ENCODE peak calls at places on chromosomes 16 and 17, in four cellular contexts. One of them, this sample, is unnamed. For H3K4me1, the result is how much of the 10 kb centered on the place peaks cover.

GRCh38 chr16:53043986-53044571 is 8.6 kb downstream of the CHD9NB start:
- DNase-seq in body of pancreas: peak
- DNase-seq in K562: no peak
- DNase-seq in transverse colon: peak
- DNase-seq in this sample: no peak

GRCh38 chr17:70230883-70231282 is 61.6 kb downstream of the KCNJ2 start:
- DNase-seq in body of pancreas: no peak
- DNase-seq in K562: no peak
- DNase-seq in transverse colon: no peak
- DNase-seq in this sample: no peak

GRCh38 chr17:67105213-67105612 is 60.9 kb downstream of the CACNG1 start:
- DNase-seq in body of pancreas: no peak
- DNase-seq in K562: no peak
- DNase-seq in transverse colon: no peak
- DNase-seq in this sample: peak

GRCh38 chr16:10511829-10512228 is 68.6 kb downstream of the EMP2 start:
- DNase-seq in body of pancreas: no peak
- DNase-seq in K562: no peak
- DNase-seq in transverse colon: no peak
- DNase-seq in this sample: no peak

GRCh38 chr16:56279132-56279531 is 87.8 kb downstream of the GNAO1 start:
- DNase-seq in body of pancreas: no peak
- DNase-seq in K562: peak
- DNase-seq in transverse colon: peak
- DNase-seq in this sample: no peak

GRCh38 chr16:7456221-7456620 is 123.6 kb downstream of the RBFOX1 start:
- DNase-seq in body of pancreas: no peak
- DNase-seq in K562: no peak
- DNase-seq in transverse colon: no peak
- DNase-seq in this sample: no peak

GRCh38 chr17:44200478-44201155 is 933 bp upstream of the ATXN7L3 start:
- DNase-seq in body of pancreas: no peak
- DNase-seq in K562: no peak
- DNase-seq in transverse colon: peak
- DNase-seq in this sample: peak

GRCh38 chr16:84334058-84334457 is 34.3 kb upstream of the ATP2C2 start:
- DNase-seq in body of pancreas: no peak
- DNase-seq in K562: no peak
- DNase-seq in transverse colon: peak
- DNase-seq in this sample: no peak

GRCh38 chr16:3640632-3641501 is 13.6 kb upstream of the DNASE1 start:
- DNase-seq in body of pancreas: no peak
- DNase-seq in K562: peak
- DNase-seq in transverse colon: no peak
- DNase-seq in this sample: no peak

GRCh38 chr17:58316260-58316960 is 12.2 kb downstream of the TSPOAP1 start:
- DNase-seq in body of pancreas: no peak
- DNase-seq in K562: no peak
- DNase-seq in transverse colon: no peak
- DNase-seq in this sample: no peak

GRCh38 chr17:57649731-57650484 is 95.2 kb downstream of the CCDC182 start:
- DNase-seq in body of pancreas: no peak
- DNase-seq in K562: no peak
- DNase-seq in transverse colon: no peak
- DNase-seq in this sample: no peak

GRCh38 chr17:55601874-55602364 is 90.7 kb upstream of the SMIM36 start:
- DNase-seq in body of pancreas: no peak
- DNase-seq in K562: peak
- DNase-seq in transverse colon: no peak
- DNase-seq in this sample: peak

GRCh38 chr16:70725912-70726828 is 40.3 kb upstream of the MTSS2 start:
- DNase-seq in body of pancreas: peak
- DNase-seq in K562: peak
- DNase-seq in transverse colon: peak
- DNase-seq in this sample: peak

GRCh38 chr16:5928476-5929055 is 831.0 kb upstream of the EEF2KMT start:
- DNase-seq in body of pancreas: no peak
- DNase-seq in K562: no peak
- DNase-seq in transverse colon: no peak
- DNase-seq in this sample: no peak

GRCh38 chr16:15879255-15879804 is 9.1 kb downstream of the CEP20 start:
- DNase-seq in body of pancreas: no peak
- DNase-seq in K562: peak
- DNase-seq in transverse colon: no peak
- DNase-seq in this sample: peak

GRCh38 chr17:62852195-62852594 is 44.1 kb upstream of the MARCHF10 start:
- DNase-seq in body of pancreas: no peak
- DNase-seq in K562: no peak
- DNase-seq in transverse colon: no peak
- DNase-seq in this sample: no peak

DNA sequence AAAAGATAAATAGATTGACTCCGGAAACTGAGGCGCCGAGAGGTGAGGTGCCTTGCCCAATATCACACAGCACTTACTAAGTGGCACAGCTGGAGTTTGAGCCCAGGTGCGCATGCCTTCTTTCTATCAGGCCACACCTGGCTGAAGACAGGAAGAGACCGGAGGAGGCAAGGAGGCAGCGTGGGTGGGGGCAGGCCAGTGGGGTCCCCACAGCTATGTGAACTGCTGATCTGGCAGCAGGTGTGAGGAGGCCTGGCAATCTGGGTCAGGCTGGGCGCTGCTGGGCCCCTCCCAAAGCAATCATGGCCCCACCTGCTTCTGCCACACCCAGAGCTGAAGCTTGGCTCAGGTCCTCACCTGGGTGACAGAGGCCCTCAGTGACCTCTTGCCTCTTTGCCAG is 1.9 kb upstream of the GDPD3 start:
- DNase-seq in body of pancreas: no peak
- DNase-seq in K562: no peak
- DNase-seq in transverse colon: peak
- DNase-seq in this sample: no peak
- TF ChIP-seq CTCF in body of pancreas: no peak
- TF ChIP-seq CTCF in K562: no peak
- TF ChIP-seq CTCF in transverse colon: no peak
- TF ChIP-seq CTCF in this sample: no peak

GRCh38 chr16:1800703-1801102 is 7.2 kb upstream of the IGFALS start:
- DNase-seq in body of pancreas: no peak
- DNase-seq in K562: no peak
- DNase-seq in transverse colon: no peak
- DNase-seq in this sample: no peak
- H3K4me3 ChIP-seq in body of pancreas: no peak
- H3K4me3 ChIP-seq in K562: no peak
- H3K4me3 ChIP-seq in transverse colon: no peak
- H3K4me3 ChIP-seq in this sample: no peak

GRCh38 chr17:39196191-39196819 is 1.2 kb downstream of the CACNB1 start:
- DNase-seq in body of pancreas: no peak
- DNase-seq in K562: no peak
- DNase-seq in transverse colon: peak
- DNase-seq in this sample: no peak
- H3K4me1 ChIP-seq in body of pancreas: under half
- H3K4me1 ChIP-seq in K562: under half
- H3K4me1 ChIP-seq in transverse colon: under half
- H3K4me1 ChIP-seq in this sample: under half

DNA sequence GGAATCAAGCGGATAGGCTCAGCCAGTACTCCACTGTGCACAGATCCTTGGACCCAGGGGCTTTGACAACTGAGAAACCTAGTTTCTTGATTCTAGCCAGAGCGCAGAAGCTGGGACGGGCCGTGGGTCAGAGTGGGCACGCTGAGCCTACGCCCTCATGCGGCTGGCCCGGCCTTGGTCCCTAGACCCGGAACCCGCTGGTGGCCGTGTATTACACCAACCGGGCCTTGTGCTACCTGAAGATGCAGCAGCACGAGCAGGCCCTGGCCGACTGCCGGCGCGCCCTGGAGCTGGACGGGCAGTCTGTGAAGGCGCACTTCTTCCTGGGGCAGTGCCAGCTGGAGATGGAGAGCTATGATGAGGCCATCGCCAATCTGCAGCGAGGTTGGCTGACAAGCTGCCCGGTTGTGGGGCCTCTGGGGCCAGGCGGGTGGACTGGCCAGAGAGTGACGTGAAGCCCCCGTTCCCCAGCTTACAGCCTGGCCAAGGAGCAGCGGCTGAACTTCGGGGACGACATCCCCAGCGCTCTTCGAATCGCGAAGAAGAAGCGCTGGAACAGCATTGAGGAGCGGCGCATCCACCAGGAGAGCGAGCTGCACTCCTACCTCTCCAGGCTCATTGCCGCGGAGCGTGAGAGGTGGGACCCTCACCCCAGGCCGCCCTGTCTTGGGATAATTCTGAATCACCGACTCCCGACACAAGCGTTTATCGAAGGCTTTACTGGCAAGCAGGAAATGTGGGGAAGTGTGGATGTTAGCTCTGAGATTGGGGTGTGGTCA is 946 bp downstream of the STUB1 start:
- DNase-seq in body of pancreas: peak
- DNase-seq in K562: no peak
- DNase-seq in transverse colon: peak
- DNase-seq in this sample: peak
- TF ChIP-seq CTCF in body of pancreas: no peak
- TF ChIP-seq CTCF in K562: no peak
- TF ChIP-seq CTCF in transverse colon: peak
- TF ChIP-seq CTCF in this sample: peak

GRCh38 chr17:75638893-75639292 is 5.7 kb downstream of the SMIM5 start:
- DNase-seq in body of pancreas: no peak
- DNase-seq in K562: no peak
- DNase-seq in transverse colon: no peak
- DNase-seq in this sample: no peak

GRCh38 chr17:75640556-75641119 is 7.4 kb downstream of the SMIM5 start:
- DNase-seq in body of pancreas: no peak
- DNase-seq in K562: no peak
- DNase-seq in transverse colon: no peak
- DNase-seq in this sample: no peak

GRCh38 chr17:75639327-75639726 is 6.1 kb downstream of the SMIM5 start:
- DNase-seq in body of pancreas: no peak
- DNase-seq in K562: no peak
- DNase-seq in transverse colon: no peak
- DNase-seq in this sample: no peak

GRCh38 chr17:75641343-75641742 is 8.1 kb downstream of the SMIM5 start:
- DNase-seq in body of pancreas: peak
- DNase-seq in K562: no peak
- DNase-seq in transverse colon: no peak
- DNase-seq in this sample: no peak

GRCh38 chr17:75639771-75640555 is 6.7 kb downstream of the SMIM5 start:
- DNase-seq in body of pancreas: peak
- DNase-seq in K562: no peak
- DNase-seq in transverse colon: peak
- DNase-seq in this sample: no peak
- H3K4me3 ChIP-seq in body of pancreas: no peak
- H3K4me3 ChIP-seq in K562: no peak
- H3K4me3 ChIP-seq in transverse colon: no peak
- H3K4me3 ChIP-seq in this sample: no peak

GRCh38 chr16:85908889-85909584 is 10.1 kb downstream of the IRF8 start:
- DNase-seq in body of pancreas: peak
- DNase-seq in K562: no peak
- DNase-seq in transverse colon: no peak
- DNase-seq in this sample: no peak
- H3K4me1 ChIP-seq in body of pancreas: under half
- H3K4me1 ChIP-seq in K562: under half
- H3K4me1 ChIP-seq in transverse colon: under half
- H3K4me1 ChIP-seq in this sample: under half

GRCh38 chr17:45305532-45306087 is 11.2 kb downstream of the MAP3K14 start:
- DNase-seq in body of pancreas: no peak
- DNase-seq in K562: no peak
- DNase-seq in transverse colon: no peak
- DNase-seq in this sample: no peak
- TF ChIP-seq CTCF in body of pancreas: no peak
- TF ChIP-seq CTCF in K562: no peak
- TF ChIP-seq CTCF in transverse colon: no peak
- TF ChIP-seq CTCF in this sample: no peak

DNA sequence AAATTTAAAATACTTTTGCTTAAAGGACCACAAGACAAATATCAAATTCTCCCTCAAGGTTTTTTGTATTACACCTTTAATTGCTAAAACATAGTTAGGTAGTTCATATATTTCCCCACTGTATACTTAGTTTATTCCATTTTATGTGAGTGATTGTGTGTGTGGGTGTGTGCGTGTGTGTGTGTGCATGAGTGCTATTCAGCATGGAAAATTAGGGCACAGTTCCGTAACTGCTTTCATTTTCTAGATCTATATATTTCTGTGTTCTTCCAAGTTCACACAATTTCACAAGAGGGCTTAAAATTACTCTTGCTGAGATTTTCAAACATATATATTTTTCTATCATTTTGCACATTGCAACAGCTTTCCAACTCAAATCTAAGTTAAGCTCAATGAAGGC is 782.9 kb upstream of the SOX9 start:
- DNase-seq in body of pancreas: no peak
- DNase-seq in K562: no peak
- DNase-seq in transverse colon: peak
- DNase-seq in this sample: peak
- H3K4me3 ChIP-seq in body of pancreas: no peak
- H3K4me3 ChIP-seq in K562: no peak
- H3K4me3 ChIP-seq in transverse colon: no peak
- H3K4me3 ChIP-seq in this sample: no peak

This sample was measured in cardiac muscle cell.